ENCODE peak calls at places on chromosomes 5 and 9, in six cellular contexts. P is GM23248, O is OCI-LY7, D is Karpas-422, N is mammary epithelial cell, R is HepG2. J is an unnamed sample.

GRCh38 chr9:133103183-133103986 is 17.7 kb downstream of the RALGDS start:
- DNase-seq in N (no peak), P (peak), O (peak), D (peak), R (peak), J (peak)

GRCh38 chr9:22446950-22447606 is 454 bp downstream of the DMRTA1 start:
- DNase-seq in O (no peak), R (no peak), N (peak), P (peak), D (no peak), J (peak)

GRCh38 chr9:122020398-122020797 is 72.7 kb downstream of the TTLL11 start:
- DNase-seq in N (no peak), D (no peak), R (no peak), O (no peak), P (peak), J (no peak)

GRCh38 chr9:137968235-137968634 is 90.7 kb downstream of the CACNA1B start:
- DNase-seq in P (no peak), D (peak), O (peak), R (no peak), N (no peak), J (no peak)

GRCh38 chr9:21121079-21121478 is 20.6 kb downstream of the IFNW1 start:
- DNase-seq in D (no peak), N (no peak), O (no peak), P (no peak), R (no peak), J (no peak)

GRCh38 chr5:73448451-73449136 is at the start of gene FOXD1:
- DNase-seq in O (peak), D (peak), R (peak), N (peak), P (peak), J (no peak)

GRCh38 chr5:134547579-134547978 is 22.1 kb downstream of the JADE2 start:
- DNase-seq in R (no peak), D (peak), N (peak), O (no peak), P (peak), J (no peak)

GRCh38 chr5:72835633-72836032 is 19.2 kb downstream of the TNPO1 start:
- DNase-seq in N (no peak), O (no peak), P (no peak), R (no peak), D (no peak), J (no peak)

GRCh38 chr9:104944356-104944755 is 16.4 kb upstream of the ABCA1 start:
- DNase-seq in N (no peak), P (peak), O (no peak), D (no peak), R (no peak), J (no peak)

GRCh38 chr9:35686222-35687203 is 3.2 kb downstream of the TPM2 start:
- DNase-seq in R (no peak), N (no peak), O (peak), P (peak), D (no peak), J (no peak)

GRCh38 chr9:37740631-37741328 is 12.8 kb upstream of the TRMT10B start:
- DNase-seq in D (no peak), P (no peak), R (no peak), O (no peak), N (no peak), J (no peak)

GRCh38 chr5:123879071-123879470 is 367.1 kb downstream of the CSNK1G3 start:
- DNase-seq in O (no peak), N (no peak), P (no peak), D (no peak), R (no peak), J (no peak)

GRCh38 chr9:81250041-81250440 is 439.3 kb downstream of the TLE1 start:
- DNase-seq in R (no peak), O (no peak), P (no peak), D (no peak), N (no peak), J (no peak)

GRCh38 chr9:2838984-2839367 is 4.9 kb downstream of the PUM3 start:
- DNase-seq in O (no peak), P (no peak), D (no peak), R (no peak), N (no peak), J (no peak)

GRCh38 chr5:90134892-90135291 is 274.7 kb downstream of the CETN3 start:
- DNase-seq in D (peak), O (no peak), N (no peak), R (no peak), P (peak), J (peak)

GRCh38 chr9:96176901-96177718 is 124.9 kb downstream of the HSD17B3 start:
- DNase-seq in O (no peak), D (no peak), R (no peak), N (no peak), P (peak), J (no peak)

GRCh38 chr5:55897905-55898304 is 46.7 kb downstream of the IL31RA start:
- DNase-seq in D (no peak), O (no peak), N (peak), R (peak), P (peak), J (no peak)

GRCh38 chr5:113117543-113118110 is 141.0 kb downstream of the DCP2 start:
- DNase-seq in N (peak), D (peak), O (peak), R (no peak), P (no peak), J (no peak)

GRCh38 chr5:41610402-41610801 is 100.0 kb upstream of the PLCXD3 start:
- DNase-seq in N (no peak), D (no peak), P (no peak), O (no peak), R (no peak), J (no peak)

GRCh38 chr9:136700309-136700708 is 12.1 kb upstream of the DIPK1B start:
- DNase-seq in O (no peak), P (peak), N (no peak), R (no peak), D (no peak), J (no peak)

GRCh38 chr9:34993502-34994428 is 4.2 kb downstream of the DNAJB5 start:
- DNase-seq in N (no peak), D (no peak), R (no peak), P (peak), O (no peak), J (no peak)

GRCh38 chr5:122368845-122369244 is 56.8 kb downstream of the SNCAIP start:
- DNase-seq in P (no peak), R (no peak), O (no peak), N (no peak), D (no peak), J (no peak)

GRCh38 chr5:155772009-155772662 is 554.8 kb upstream of the SGCD start:
- DNase-seq in N (no peak), R (no peak), O (no peak), D (no peak), P (no peak), J (no peak)

GRCh38 chr9:99431103-99431502 is 209.0 kb downstream of the SEC61B start:
- DNase-seq in O (no peak), R (no peak), D (no peak), N (peak), P (peak), J (no peak)

GRCh38 chr5:82163459-82164108 is 114.6 kb downstream of the RPS23 start:
- DNase-seq in R (no peak), N (peak), P (peak), D (no peak), O (no peak), J (no peak)
- H2AFZ ChIP-seq in R (no peak), N (no peak), P (peak), D (no peak), O (no peak), J (no peak)

GRCh38 chr9:89999534-90000370 is 394.9 kb downstream of the GADD45G start:
- DNase-seq in P (peak), O (peak), N (no peak), D (no peak), R (peak), J (no peak)

GRCh38 chr9:90000925-90001324 is 396.1 kb downstream of the GADD45G start:
- DNase-seq in D (no peak), N (no peak), R (no peak), P (no peak), O (no peak), J (no peak)

GRCh38 chr9:90003046-90003355 is 398.2 kb downstream of the GADD45G start:
- DNase-seq in N (no peak), P (no peak), D (no peak), R (no peak), O (no peak), J (no peak)

GRCh38 chr9:90001756-90002155 is 396.9 kb downstream of the GADD45G start:
- DNase-seq in P (no peak), O (no peak), R (no peak), N (no peak), D (no peak), J (no peak)

GRCh38 chr9:90002299-90003045 is 397.7 kb downstream of the GADD45G start:
- DNase-seq in D (no peak), N (no peak), O (peak), R (no peak), P (no peak), J (no peak)
- H2AFZ ChIP-seq in D (no peak), N (no peak), O (peak), R (no peak), P (no peak), J (no peak)

DNA sequence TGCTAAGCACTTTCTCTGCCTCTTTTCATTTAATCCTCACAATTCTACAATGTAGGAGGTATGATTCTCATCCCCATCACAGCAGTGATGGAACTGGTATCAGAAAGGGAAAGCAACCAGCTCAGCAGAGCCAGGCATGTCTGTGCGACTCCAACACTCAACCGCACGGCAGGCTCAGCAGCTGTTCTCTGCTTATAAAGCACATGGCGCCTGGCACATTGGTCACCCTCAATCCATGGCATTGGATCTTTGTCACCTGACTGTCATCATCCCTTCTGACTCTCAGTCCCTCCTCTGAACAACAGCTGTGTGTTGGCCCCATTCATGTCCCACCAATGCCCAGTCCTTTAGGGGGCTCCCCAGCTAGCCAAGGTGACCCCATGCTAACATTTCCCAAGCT is 45.1 kb upstream of the HAND1 start:
- DNase-seq in N (no peak), O (no peak), R (no peak), D (no peak), P (no peak), J (no peak)
- H2AFZ ChIP-seq in N (peak), O (no peak), R (no peak), D (no peak), P (no peak), J (no peak)

DNA sequence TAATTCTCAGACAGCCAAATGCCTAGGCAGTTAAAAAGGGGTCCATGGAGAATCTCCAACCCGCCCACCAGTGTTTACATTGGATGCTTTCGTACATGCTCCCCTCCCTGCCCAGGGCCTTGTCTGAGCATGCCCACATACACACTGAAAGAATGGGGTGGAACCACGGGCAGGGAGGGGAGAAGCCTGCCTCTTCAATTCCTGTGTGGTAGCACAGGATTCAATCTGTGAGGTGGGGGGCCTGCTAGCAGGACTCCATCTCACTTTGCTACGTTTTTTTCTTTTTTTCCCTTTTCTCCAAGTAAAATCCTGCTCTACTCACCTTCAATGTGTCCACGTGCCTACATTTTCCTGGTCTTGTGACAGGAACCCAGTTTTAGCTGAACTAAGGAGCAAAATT is 314.7 kb upstream of the GRAMD2B start:
- DNase-seq in O (no peak), N (peak), D (no peak), P (no peak), R (no peak), J (no peak)
- H2AFZ ChIP-seq in O (no peak), N (peak), D (no peak), P (no peak), R (no peak), J (no peak)

GRCh38 chr5:77301447-77301878 is 91.0 kb downstream of the PDE8B start:
- DNase-seq in D (no peak), R (no peak), N (no peak), O (no peak), P (peak), J (no peak)

GRCh38 chr5:77302653-77303052 is 92.2 kb downstream of the PDE8B start:
- DNase-seq in P (no peak), O (no peak), R (no peak), N (no peak), D (no peak), J (no peak)

GRCh38 chr5:77300457-77300856 is 90.0 kb downstream of the PDE8B start:
- DNase-seq in P (no peak), O (no peak), D (no peak), N (no peak), R (no peak), J (no peak)

GRCh38 chr5:77304388-77304787 is 93.9 kb downstream of the PDE8B start:
- DNase-seq in N (no peak), R (no peak), D (no peak), O (no peak), P (no peak), J (no peak)

GRCh38 chr5:77302247-77302646 is 91.8 kb downstream of the PDE8B start:
- DNase-seq in O (no peak), R (no peak), N (no peak), D (peak), P (no peak), J (no peak)
- H2AFZ ChIP-seq in O (no peak), R (no peak), N (no peak), D (peak), P (peak), J (no peak)

GRCh38 chr5:121273818-121274433 is 577.8 kb upstream of the FTMT start:
- DNase-seq in O (no peak), P (peak), D (no peak), N (peak), R (peak), J (peak)
- H2AFZ ChIP-seq in O (no peak), P (peak), D (no peak), N (no peak), R (no peak), J (no peak)

J was measured in PC-9.